ENCODE peak calls at places on chromosomes 16 and 17, in six cellular contexts. B is NCI-H187 treated with DMSO at 0.1 percent for 48 hours; V is left ventricle myocardium superior; W is posterior cingulate gyrus; P is stimulated activated CD8-positive, alpha-beta memory T cell treated with anti-CD3 and anti-CD28 coated beads, Interleukin-4, amount 100 ng/mL, for 4 hours; Z is CD4-positive, CD25-positive, alpha-beta regulatory T cell. M is an unnamed sample.

GRCh38 chr16:85234310-85235235 is 122.3 kb upstream of the CIBAR2 start:
- DNase-seq in B (no peak), V (peak), W (no peak), P (no peak), Z (no peak), M (no peak)

GRCh38 chr16:78303946-78304345 is 204.5 kb downstream of the WWOX start:
- DNase-seq in B (no peak), V (no peak), W (no peak), P (no peak), Z (no peak), M (no peak)

GRCh38 chr17:51948128-51948527 is 210.4 kb downstream of the CA10 start:
- DNase-seq in B (no peak), V (no peak), W (no peak), P (no peak), Z (no peak), M (no peak)

GRCh38 chr16:15782573-15783365 is 74.1 kb downstream of the MYH11 start:
- DNase-seq in B (no peak), V (no peak), W (no peak), P (no peak), Z (no peak), M (no peak)

GRCh38 chr16:1678500-1679098 is 520 bp downstream of the JPT2 start:
- DNase-seq in B (no peak), V (peak), W (no peak), P (peak), Z (peak), M (no peak)

GRCh38 chr17:7250655-7251329 is 742 bp downstream of the CTDNEP1 start:
- DNase-seq in B (no peak), V (peak), W (peak), P (no peak), Z (no peak), M (no peak)

GRCh38 chr17:57582881-57583756 is 162.0 kb downstream of the CCDC182 start:
- DNase-seq in B (no peak), V (no peak), W (no peak), P (no peak), Z (no peak), M (no peak)

GRCh38 chr17:38750312-38751121 is 2.0 kb upstream of the PSMB3 start:
- DNase-seq in B (no peak), V (no peak), W (peak), P (no peak), Z (no peak), M (peak)

GRCh38 chr17:73293031-73293430 is 18.8 kb downstream of the CDC42EP4 start:
- DNase-seq in B (no peak), V (no peak), W (no peak), P (no peak), Z (no peak), M (no peak)

GRCh38 chr17:17387017-17387416 is 83.8 kb downstream of the NT5M start:
- DNase-seq in B (peak), V (no peak), W (no peak), P (no peak), Z (no peak), M (no peak)

GRCh38 chr17:63694229-63694973 is 5.5 kb downstream of the LIMD2 start:
- DNase-seq in B (no peak), V (no peak), W (no peak), P (no peak), Z (no peak), M (no peak)

GRCh38 chr17:10802487-10803284 is 1.2 kb downstream of the TMEM238L start:
- DNase-seq in B (no peak), V (no peak), W (no peak), P (no peak), Z (no peak), M (no peak)

GRCh38 chr16:87099001-87099740 is 218.0 kb downstream of the C16orf95 start:
- DNase-seq in B (no peak), V (no peak), W (no peak), P (no peak), Z (no peak), M (no peak)

GRCh38 chr16:26905336-26905735 is 161.4 kb upstream of the C16orf82 start:
- DNase-seq in B (no peak), V (no peak), W (no peak), P (no peak), Z (no peak), M (no peak)

GRCh38 chr17:79408251-79408650 is 202.6 kb downstream of the RBFOX3 start:
- DNase-seq in B (no peak), V (no peak), W (no peak), P (no peak), Z (no peak), M (no peak)

GRCh38 chr17:36825113-36825955 is 111.9 kb upstream of the LHX1 start:
- DNase-seq in B (no peak), V (no peak), W (no peak), P (no peak), Z (no peak), M (no peak)

GRCh38 chr16:54285414-54286066 is 1.0 kb downstream of the IRX3 start:
- DNase-seq in B (no peak), V (peak), W (no peak), P (no peak), Z (no peak), M (no peak)

GRCh38 chr17:39404542-39405378 is 3.3 kb upstream of the FBXL20 start:
- DNase-seq in B (no peak), V (no peak), W (no peak), P (no peak), Z (no peak), M (no peak)